ENCODE peak calls at places on chromosomes 5 and 9, in five cellular contexts. W, J, P, R and X are unnamed samples.

GRCh38 chr5:173795601-173796000 is 92.5 kb upstream of the CPEB4 start:
- DNase-seq in P (no peak), W (no peak), R (no peak), J (no peak), X (peak; percentile 94)

GRCh38 chr9:18260527-18260926 is 213.4 kb upstream of the ADAMTSL1 start:
- DNase-seq in P (no peak), R (peak; percentile 17), W (no peak), J (no peak), X (no peak)

GRCh38 chr5:159341914-159342313 is 11.6 kb upstream of the IL12B start:
- DNase-seq in J (no peak), R (peak; percentile 77), W (no peak), P (no peak), X (peak; percentile 92)

GRCh38 chr9:2674141-2674824 is 43.0 kb upstream of the KCNV2 start:
- DNase-seq in P (no peak), J (no peak), W (no peak), R (no peak), X (no peak)

GRCh38 chr5:134138416-134139376 is 24.2 kb downstream of the TCF7 start:
- DNase-seq in R (peak; percentile 54), W (no peak), J (no peak), P (peak; percentile 23), X (peak; percentile 59)

GRCh38 chr5:147369742-147370374 is 135.0 kb downstream of the STK32A start:
- DNase-seq in R (peak; percentile 12), J (no peak), P (no peak), W (no peak), X (no peak)

GRCh38 chr5:64165500-64166200 is at the start of gene RNF180:
- DNase-seq in J (no peak), P (peak; percentile 71), R (peak; percentile 44), W (peak; percentile 39), X (peak; percentile 3)

GRCh38 chr9:706606-707451 is 134.7 kb upstream of the DMRT1 start:
- DNase-seq in P (peak; percentile 54), J (no peak), R (peak; percentile 89), W (peak; percentile 31), X (peak; percentile 83)

GRCh38 chr9:20511680-20512079 is 110.6 kb downstream of the MLLT3 start:
- DNase-seq in J (no peak), R (peak; percentile 9), P (no peak), W (no peak), X (no peak)

GRCh38 chr9:2778816-2779215 is 61.5 kb downstream of the KCNV2 start:
- DNase-seq in P (no peak), W (no peak), J (no peak), R (no peak), X (no peak)

GRCh38 chr5:115949096-115949495 is 13.2 kb upstream of the LVRN start:
- DNase-seq in P (no peak), W (no peak), R (peak; percentile 14), J (no peak), X (peak; percentile 88)

GRCh38 chr5:115946655-115947054 is 15.6 kb upstream of the LVRN start:
- DNase-seq in P (no peak), W (no peak), R (peak; percentile 24), J (no peak), X (no peak)

GRCh38 chr5:115948013-115948605 is 14.2 kb upstream of the LVRN start:
- DNase-seq in J (no peak), P (no peak), R (no peak), W (no peak), X (peak; percentile 67)

GRCh38 chr5:115947260-115947659 is 15.0 kb upstream of the LVRN start:
- DNase-seq in P (no peak), W (no peak), J (no peak), R (no peak), X (no peak)

DNA sequence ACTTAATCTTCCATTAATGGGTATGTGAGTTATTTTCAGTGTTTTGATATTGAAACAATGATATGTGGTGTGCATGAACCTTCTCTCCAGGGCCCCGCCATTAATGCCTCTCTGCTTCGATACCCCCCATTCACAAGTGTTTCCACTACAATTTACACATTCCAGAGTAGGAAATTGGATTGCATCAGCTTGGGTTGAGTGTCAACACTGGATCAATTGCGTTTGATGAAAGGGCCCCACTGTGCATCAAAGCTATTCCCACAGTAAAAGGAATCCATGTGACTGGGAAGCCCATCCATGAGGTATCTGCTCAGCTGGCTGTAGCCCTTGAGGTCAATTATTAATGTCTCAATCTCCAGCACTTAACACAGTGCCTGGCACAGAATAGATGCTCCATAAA is 17.8 kb upstream of the LVRN start:
- DNase-seq in W (no peak), P (no peak), J (no peak), R (no peak), X (no peak)
- H2BK12ac ChIP-seq in W (no peak overlapping the region), P (no peak overlapping the region), J (no peak overlapping the region), R (no peak overlapping the region), X (no peak overlapping the region)

GRCh38 chr5:80798166-80798565 is 143.4 kb upstream of the DHFR start:
- DNase-seq in R (no peak), P (no peak), W (no peak), J (no peak), X (no peak)

GRCh38 chr5:80799041-80799440 is 144.3 kb upstream of the DHFR start:
- DNase-seq in W (no peak), J (no peak), P (no peak), R (no peak), X (no peak)

GRCh38 chr5:80797428-80798024 is 142.7 kb upstream of the DHFR start:
- DNase-seq in J (no peak), R (no peak), P (no peak), W (no peak), X (no peak)

GRCh38 chr5:80798633-80799032 is 143.8 kb upstream of the DHFR start:
- DNase-seq in P (no peak), W (no peak), R (no peak), J (no peak), X (no peak)

GRCh38 chr5:80796861-80797260 is 142.1 kb upstream of the DHFR start:
- DNase-seq in W (no peak), J (no peak), R (no peak), P (no peak), X (no peak)
- H3K4me1 ChIP-seq in W (no peaks in the 10 kb centered on the region), J (no peaks in the 10 kb centered on the region), R (no peaks in the 10 kb centered on the region), P (peaks cover 2% of the 10 kb centered on the region), X (peaks cover 7% of the 10 kb centered on the region)

DNA sequence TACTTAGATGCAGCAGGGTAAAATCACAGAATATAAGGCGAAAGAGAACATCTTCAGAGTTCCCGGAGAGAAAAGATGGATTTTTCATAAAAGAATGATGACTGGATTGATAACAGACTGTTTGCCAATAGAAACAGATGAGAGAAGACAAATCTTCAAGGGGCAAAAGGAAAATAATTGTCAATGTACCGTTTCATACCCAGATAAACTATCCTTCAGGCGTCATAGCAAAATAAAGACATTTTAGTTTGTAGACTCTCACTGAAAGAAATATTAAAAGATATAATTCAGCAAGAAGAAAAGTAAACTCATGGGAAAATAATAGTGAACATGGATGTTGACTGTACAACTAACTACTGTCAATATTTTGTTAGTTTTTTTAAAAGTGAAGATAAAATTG is 174.2 kb downstream of the CRB2 start:
- DNase-seq in P (no peak), J (no peak), R (no peak), W (no peak), X (no peak)
- H2BK12ac ChIP-seq in P (no peak overlapping the region), J (no peak overlapping the region), R (no peak overlapping the region), W (no peak overlapping the region), X (no peak overlapping the region)

GRCh38 chr9:98054376-98054951 is 2.1 kb upstream of the NANS start:
- DNase-seq in W (no peak), P (no peak), R (no peak), J (no peak), X (no peak)

GRCh38 chr9:98049668-98050067 is 6.9 kb upstream of the NANS start:
- DNase-seq in R (peak; percentile 29), J (no peak), W (no peak), P (no peak), X (no peak)

GRCh38 chr9:98046161-98046543 is 10.4 kb upstream of the NANS start:
- DNase-seq in W (no peak), R (no peak), P (no peak), J (no peak), X (no peak)

GRCh38 chr9:98047002-98047401 is 9.5 kb upstream of the NANS start:
- DNase-seq in R (no peak), J (no peak), P (no peak), W (no peak), X (no peak)

GRCh38 chr9:98050351-98050750 is 6.2 kb upstream of the NANS start:
- DNase-seq in P (no peak), R (no peak), W (no peak), J (no peak), X (no peak)
- H3K4me1 ChIP-seq in P (no peaks in the 10 kb centered on the region), R (no peaks in the 10 kb centered on the region), W (no peaks in the 10 kb centered on the region), J (no peaks in the 10 kb centered on the region), X (no peaks in the 10 kb centered on the region)

DNA sequence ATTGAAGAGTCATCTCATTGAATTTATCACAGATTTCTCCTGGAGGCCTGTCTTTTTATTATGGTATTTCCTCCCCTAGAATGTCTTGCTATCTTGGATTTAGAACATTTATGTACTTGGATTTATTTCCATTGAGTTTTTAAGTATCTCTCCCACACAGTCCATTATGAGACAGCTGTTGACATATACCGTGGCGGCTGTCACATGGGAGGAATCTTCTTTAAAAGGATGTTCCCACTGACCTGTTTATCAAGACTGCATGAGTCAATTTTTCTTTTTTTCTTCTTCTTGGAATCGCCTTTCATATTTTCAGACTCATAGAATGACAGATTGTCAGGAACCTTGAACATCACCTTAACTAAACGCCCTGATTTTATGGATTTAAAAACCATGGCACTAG is 2.9 kb upstream of the CAVIN4 start:
- DNase-seq in P (no peak), R (no peak), W (no peak), J (no peak), X (no peak)
- H2BK12ac ChIP-seq in P (no peak overlapping the region), R (no peak overlapping the region), W (no peak overlapping the region), J (no peak overlapping the region), X (no peak overlapping the region)

DNA sequence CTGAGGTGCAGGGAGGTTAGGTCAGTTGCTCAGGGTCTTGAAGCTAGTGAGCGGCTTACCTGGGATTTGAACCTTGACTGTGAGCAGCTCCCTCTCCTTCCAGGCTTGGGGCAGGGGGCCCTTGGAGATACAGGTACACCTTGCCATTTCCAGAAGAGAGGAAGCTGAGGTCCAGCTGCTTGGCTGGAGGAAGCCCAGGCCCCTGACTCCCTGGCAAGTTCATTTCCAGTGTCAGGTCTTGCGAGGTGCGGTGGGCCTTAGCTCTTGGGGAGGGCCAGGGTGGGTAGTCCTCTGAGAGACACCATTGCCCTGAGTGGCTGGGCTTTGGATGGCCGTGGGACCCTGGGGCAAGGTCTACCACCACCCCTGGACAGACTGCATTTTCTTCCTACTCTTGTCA is 9.3 kb downstream of the PPARGC1B start:
- DNase-seq in W (no peak), P (no peak), R (no peak), J (no peak), X (no peak)
- H3K4me1 ChIP-seq in W (no peaks in the 10 kb centered on the region), P (no peaks in the 10 kb centered on the region), R (peaks cover 2% of the 10 kb centered on the region), J (no peaks in the 10 kb centered on the region), X (no peaks in the 10 kb centered on the region)

GRCh38 chr9:117745598-117745997 is 41.4 kb downstream of the TLR4 start:
- DNase-seq in J (no peak), P (no peak), R (no peak), W (no peak), X (no peak)
- H2BK12ac ChIP-seq in J (no peak overlapping the region), P (no peak overlapping the region), R (no peak overlapping the region), W (no peak overlapping the region), X (no peak overlapping the region)